ENCODE peak calls at places on chromosomes 11 and 22, in eight cellular contexts. A is cardiac muscle cell; E is stomach; Q is IMR-90; Y is CD4-positive, alpha-beta memory T cell; Z is gastrocnemius medialis; K is transverse colon; V is Peyer's patch. R is an unnamed sample. For H3K4me1, the result is how much of the 10 kb centered on the place peaks cover.

GRCh38 chr11:75160328-75160757 is 9.4 kb downstream of the SLCO2B1 start:
- DNase-seq in Q (no peak), Z (no peak), E (no peak), K (no peak), Y (no peak), V (no peak), A (no peak), R (no peak)

GRCh38 chr11:69240332-69241074 is 53.5 kb upstream of the MYEOV start:
- DNase-seq in Z (no peak), Y (no peak), V (peak), K (peak), E (peak), Q (peak), A (no peak), R (no peak)

GRCh38 chr11:72240461-72241289 is 3.3 kb downstream of the PHOX2A start:
- DNase-seq in A (peak), E (no peak), Q (no peak), Z (peak), K (no peak), Y (no peak), V (no peak), R (peak)

GRCh38 chr11:74325649-74326645 is 14.5 kb upstream of the P4HA3 start:
- DNase-seq in A (no peak), Z (peak), Y (no peak), K (peak), Q (peak), E (peak), V (peak), R (peak)

GRCh38 chr11:87851234-87851633 is 324.0 kb downstream of the RAB38 start:
- DNase-seq in K (no peak), V (no peak), Y (no peak), A (no peak), Q (peak), E (no peak), Z (no peak), R (no peak)

GRCh38 chr11:36475192-36475591 is 34.9 kb downstream of the TRAF6 start:
- DNase-seq in K (no peak), A (no peak), Q (peak), Z (no peak), V (no peak), Y (no peak), E (no peak), R (no peak)

GRCh38 chr11:128733440-128734115 is 39.7 kb downstream of the FLI1 start:
- DNase-seq in K (peak), Q (peak), V (peak), A (no peak), E (no peak), Z (no peak), Y (peak), R (no peak)

GRCh38 chr11:100498780-100499179 is 188.3 kb upstream of the ARHGAP42 start:
- DNase-seq in Y (no peak), V (no peak), A (no peak), E (no peak), Q (no peak), K (no peak), Z (no peak), R (no peak)

GRCh38 chr11:10208045-10208674 is 85.9 kb downstream of the SBF2 start:
- DNase-seq in E (no peak), Q (peak), K (no peak), V (no peak), A (peak), Z (no peak), Y (no peak), R (no peak)

GRCh38 chr11:8719260-8720190 is 36.9 kb downstream of the RPL27A start:
- DNase-seq in A (no peak), K (peak), Z (peak), Q (peak), E (no peak), V (no peak), Y (no peak), R (no peak)

GRCh38 chr11:121389651-121390050 is 62.5 kb upstream of the SORL1 start:
- DNase-seq in E (no peak), Z (no peak), Y (no peak), K (no peak), V (no peak), A (peak), Q (no peak), R (no peak)

GRCh38 chr11:69386594-69387408 is 92.8 kb downstream of the MYEOV start:
- DNase-seq in Y (no peak), Q (no peak), K (no peak), E (no peak), V (no peak), Z (no peak), A (no peak), R (no peak)

GRCh38 chr11:86262387-86262786 is 17.8 kb downstream of the EED start:
- DNase-seq in V (no peak), K (no peak), Q (no peak), E (no peak), Z (no peak), Y (no peak), A (no peak), R (no peak)

GRCh38 chr22:21918466-21919185 is 34.0 kb downstream of the PPM1F start:
- DNase-seq in K (no peak), Q (no peak), V (no peak), E (no peak), A (no peak), Y (no peak), Z (no peak), R (no peak)

GRCh38 chr22:22040908-22041307 is 58.3 kb upstream of the TOP3B start:
- DNase-seq in Y (no peak), A (no peak), K (no peak), V (no peak), E (no peak), Q (no peak), Z (no peak), R (no peak)

GRCh38 chr11:11265994-11266606 is 87.0 kb downstream of the CSNK2A3 start:
- DNase-seq in K (peak), Z (peak), Q (peak), A (peak), Y (no peak), V (peak), E (peak), R (peak)

GRCh38 chr22:40668611-40669390 is 10.5 kb upstream of the MCHR1 start:
- DNase-seq in K (no peak), Z (no peak), E (no peak), V (no peak), Q (peak), Y (no peak), A (no peak), R (no peak)

GRCh38 chr11:10076458-10077141 is 217.4 kb downstream of the SBF2 start:
- DNase-seq in K (peak), E (peak), Y (no peak), Q (peak), Z (peak), A (peak), V (peak), R (no peak)

GRCh38 chr11:107931206-107931605 is 3.0 kb downstream of the RAB39A start:
- DNase-seq in Q (no peak), E (no peak), Z (no peak), Y (no peak), A (no peak), V (no peak), K (no peak), R (no peak)

GRCh38 chr11:35419713-35420333 is 465 bp upstream of the SLC1A2 start:
- DNase-seq in A (peak), Z (no peak), V (no peak), E (no peak), Y (no peak), K (no peak), Q (no peak), R (peak)

GRCh38 chr11:43580735-43581369 is 99.7 kb upstream of the HSD17B12 start:
- DNase-seq in K (no peak), Q (peak), Z (no peak), E (no peak), Y (no peak), V (no peak), A (peak), R (no peak)

GRCh38 chr11:68684385-68685356 is at the start of gene GAL:
- DNase-seq in V (peak), K (no peak), Q (no peak), Y (no peak), A (peak), Z (no peak), E (no peak), R (peak)

GRCh38 chr11:106683435-106683834 is 334.8 kb downstream of the GUCY1A2 start:
- DNase-seq in A (no peak), Z (no peak), Q (no peak), K (no peak), E (no peak), Y (no peak), V (no peak), R (no peak)

GRCh38 chr11:109939176-109939810 is 153.9 kb upstream of the ZC3H12C start:
- DNase-seq in Z (no peak), Y (no peak), A (peak), K (peak), Q (peak), V (peak), E (no peak), R (no peak)

GRCh38 chr22:47188337-47189055 is 426.0 kb downstream of the TBC1D22A start:
- DNase-seq in E (no peak), Y (no peak), A (no peak), Z (peak), K (peak), Q (no peak), V (peak), R (peak)

GRCh38 chr11:15127341-15127740 is 12.6 kb downstream of the INSC start:
- DNase-seq in V (no peak), Q (peak), E (no peak), K (no peak), Z (no peak), Y (no peak), A (no peak), R (no peak)

GRCh38 chr11:69010964-69011623 is 2.0 kb downstream of the MRGPRF start:
- DNase-seq in V (peak), A (peak), Y (no peak), Z (peak), K (peak), E (peak), Q (peak), R (peak)

GRCh38 chr11:35529971-35530495 is 4.6 kb upstream of the PAMR1 start:
- DNase-seq in Y (no peak), V (no peak), Z (no peak), Q (peak), E (no peak), K (no peak), A (no peak), R (no peak)

GRCh38 chr22:38310518-38311330 is 6.5 kb downstream of the CSNK1E start:
- DNase-seq in K (no peak), Z (no peak), Q (no peak), E (no peak), V (no peak), Y (no peak), A (no peak), R (no peak)

GRCh38 chr11:68302256-68303054 is 9.9 kb upstream of the LRP5 start:
- DNase-seq in Z (no peak), V (peak), A (no peak), Y (no peak), K (peak), Q (peak), E (no peak), R (no peak)

GRCh38 chr11:23727821-23728220 is 769.0 kb upstream of the LUZP2 start:
- DNase-seq in Z (no peak), E (no peak), Y (no peak), K (no peak), A (peak), V (no peak), Q (peak), R (no peak)

GRCh38 chr11:111978028-111978771 is 41.1 kb downstream of the DIXDC1 start:
- DNase-seq in E (no peak), Q (peak), K (peak), Z (peak), A (peak), V (peak), Y (no peak), R (no peak)

GRCh38 chr11:12048936-12049790 is 40.7 kb upstream of the DKK3 start:
- DNase-seq in V (no peak), E (no peak), K (no peak), Y (no peak), Z (peak), A (no peak), Q (peak), R (no peak)

GRCh38 chr11:106449756-106450155 is 372.3 kb downstream of the AASDHPPT start:
- DNase-seq in Y (no peak), Q (no peak), Z (no peak), E (no peak), A (no peak), K (no peak), V (no peak), R (no peak)

GRCh38 chr11:131666006-131666405 is 295.6 kb downstream of the NTM start:
- DNase-seq in V (no peak), K (no peak), Z (no peak), A (no peak), Y (no peak), Q (no peak), E (no peak), R (no peak)

GRCh38 chr22:42432818-42433217 is 615 bp upstream of the NFAM1 start:
- DNase-seq in A (no peak), E (no peak), Z (no peak), K (no peak), V (no peak), Q (no peak), Y (no peak), R (no peak)

GRCh38 chr22:42432020-42432596 is at the start of gene NFAM1:
- DNase-seq in A (no peak), E (peak), Q (no peak), Y (no peak), K (peak), Z (peak), V (peak), R (peak)

GRCh38 chr22:42433754-42434153 is 1.6 kb upstream of the NFAM1 start:
- DNase-seq in K (no peak), Y (no peak), Z (no peak), E (no peak), A (no peak), Q (no peak), V (no peak), R (no peak)

GRCh38 chr22:42430486-42431125 is 1.6 kb downstream of the NFAM1 start:
- DNase-seq in Z (no peak), A (no peak), K (no peak), Y (no peak), V (no peak), E (no peak), Q (no peak), R (no peak)

GRCh38 chr22:42431401-42432019 is 693 bp downstream of the NFAM1 start:
- DNase-seq in Q (no peak), A (no peak), E (no peak), K (no peak), Z (no peak), Y (no peak), V (no peak), R (no peak)
- H3K4me3 ChIP-seq in Q (no peak), A (no peak), E (no peak), K (no peak), Z (peak), Y (no peak), V (peak), R (peak)

DNA sequence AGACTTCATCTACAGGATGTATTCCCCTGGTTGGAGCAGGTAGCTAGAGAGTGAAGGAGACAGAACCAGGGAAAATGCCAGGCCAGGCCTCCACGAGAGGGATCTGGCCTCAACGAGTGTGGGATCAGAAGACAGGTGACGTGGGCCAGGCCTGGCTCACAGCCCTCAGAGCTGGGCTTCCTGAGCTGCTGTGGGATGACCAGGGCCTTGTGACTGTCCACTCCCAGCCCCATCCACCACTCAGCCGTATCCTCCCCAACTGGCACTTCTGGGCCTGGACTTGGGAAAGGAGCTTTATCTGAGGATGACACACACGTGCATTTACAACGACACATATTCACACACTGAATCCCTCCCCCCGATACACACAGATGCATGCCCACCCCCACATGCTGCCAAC is 93.2 kb downstream of the TP53I11 start:
- DNase-seq in Q (no peak), K (no peak), Z (no peak), E (no peak), V (no peak), A (peak), Y (no peak), R (no peak)
- H3K4me1 ChIP-seq in Q (under half), K (under half), Z (under half), E (under half), V (under half), A (under half), Y (under half), R (under half)

GRCh38 chr22:50252081-50253045 is 1.3 kb upstream of the HDAC10 start:
- DNase-seq in Z (peak), Q (peak), K (peak), A (peak), Y (peak), E (peak), V (peak), R (peak)
- H3K27ac ChIP-seq in Z (peak), Q (no peak), K (peak), A (no peak), Y (peak), E (peak), V (peak), R (peak)

GRCh38 chr22:20128902-20129746 is 2.5 kb upstream of the ZDHHC8 start:
- DNase-seq in A (peak), E (peak), Z (peak), Q (peak), V (peak), K (peak), Y (peak), R (no peak)

GRCh38 chr22:20129747-20130014 is 1.9 kb upstream of the ZDHHC8 start:
- DNase-seq in V (no peak), Z (no peak), E (no peak), A (no peak), K (no peak), Q (no peak), Y (no peak), R (no peak)

GRCh38 chr22:20131593-20131855 is at the start of gene ZDHHC8:
- DNase-seq in Q (no peak), Z (no peak), Y (no peak), A (peak), V (peak), E (peak), K (peak), R (peak)

GRCh38 chr22:20130739-20131592 is 638 bp upstream of the ZDHHC8 start:
- DNase-seq in Z (peak), A (peak), Y (peak), V (peak), K (peak), Q (peak), E (peak), R (peak)

DNA sequence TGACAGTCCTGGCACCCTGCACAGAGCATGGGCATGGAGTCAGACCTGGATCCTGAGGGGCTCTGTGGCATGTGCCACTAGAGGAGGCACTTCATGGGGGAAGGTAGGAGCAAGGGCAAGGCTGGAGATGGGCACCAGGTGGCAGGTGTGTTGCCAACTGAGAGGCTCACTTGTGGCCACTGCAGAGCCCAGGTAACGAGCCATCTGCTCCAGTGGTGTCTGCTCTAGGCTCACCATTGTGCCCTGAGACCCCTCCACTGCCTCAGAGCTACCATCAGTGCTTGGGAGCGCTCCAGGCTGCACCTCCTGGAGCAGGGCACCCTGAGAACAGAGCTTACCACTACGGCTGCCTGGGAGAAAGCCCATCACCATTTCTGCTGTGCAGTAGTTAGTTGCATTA is 1.3 kb upstream of the ZDHHC8 start:
- DNase-seq in E (no peak), V (no peak), Q (no peak), Z (no peak), Y (no peak), A (no peak), K (no peak), R (no peak)
- H3K4me3 ChIP-seq in E (no peak), V (no peak), Q (no peak), Z (peak), Y (no peak), A (no peak), K (no peak), R (peak)

GRCh38 chr11:64526795-64527194 is 64.2 kb upstream of the SLC22A12 start:
- DNase-seq in V (no peak), Q (no peak), Z (no peak), A (no peak), E (no peak), Y (no peak), K (no peak), R (peak)

GRCh38 chr11:64524534-64525042 is 66.4 kb upstream of the SLC22A12 start:
- DNase-seq in V (peak), Q (no peak), K (no peak), E (no peak), Z (no peak), A (no peak), Y (no peak), R (peak)

GRCh38 chr11:64525711-64526110 is 65.3 kb upstream of the SLC22A12 start:
- DNase-seq in Q (no peak), Z (no peak), A (no peak), V (no peak), Y (no peak), K (no peak), E (no peak), R (peak)

GRCh38 chr11:64523456-64524187 is 67.4 kb upstream of the SLC22A12 start:
- DNase-seq in A (no peak), V (peak), Q (no peak), Z (no peak), K (no peak), Y (no peak), E (no peak), R (peak)

GRCh38 chr11:64526356-64526755 is 64.7 kb upstream of the SLC22A12 start:
- DNase-seq in Y (no peak), Z (no peak), V (no peak), Q (no peak), E (no peak), A (no peak), K (no peak), R (peak)
- H3K4me1 ChIP-seq in Y (under half), Z (under half), V (under half), Q (under half), E (under half), A (under half), K (under half), R (under half)

DNA sequence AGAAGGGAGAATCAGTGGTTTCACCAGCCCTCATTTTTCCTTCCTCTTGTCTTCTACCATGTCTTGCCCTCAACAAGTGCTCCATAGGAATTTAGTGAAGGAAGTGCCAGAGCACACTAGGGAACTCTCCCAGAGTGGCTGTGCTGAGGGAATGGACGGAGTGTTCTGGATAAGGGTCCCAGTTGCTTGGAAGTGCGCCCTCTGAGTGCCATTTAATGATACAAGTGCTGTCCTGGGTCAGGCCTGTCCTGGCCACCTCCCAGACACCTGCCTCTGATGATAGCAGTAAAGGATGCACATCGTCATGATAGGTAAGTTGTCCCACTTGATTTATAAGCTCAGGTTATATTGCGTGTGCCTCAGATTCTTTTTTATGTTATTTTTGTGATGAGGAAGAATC is 5.1 kb downstream of the PANX1 start:
- DNase-seq in V (no peak), Q (no peak), Z (no peak), E (no peak), Y (no peak), K (no peak), A (no peak), R (no peak)
- H3K27ac ChIP-seq in V (no peak), Q (no peak), Z (peak), E (peak), Y (no peak), K (peak), A (no peak), R (no peak)

GRCh38 chr11:64660205-64660604 is 62.8 kb downstream of the NRXN2 start:
- DNase-seq in E (no peak), Y (no peak), K (no peak), Z (no peak), V (no peak), A (no peak), Q (no peak), R (no peak)

GRCh38 chr11:64661622-64662021 is 61.4 kb downstream of the NRXN2 start:
- DNase-seq in Z (no peak), A (no peak), Y (no peak), V (no peak), K (no peak), Q (no peak), E (no peak), R (no peak)

GRCh38 chr11:64659417-64660144 is 63.4 kb downstream of the NRXN2 start:
- DNase-seq in Q (peak), A (no peak), Z (no peak), E (no peak), K (no peak), Y (no peak), V (no peak), R (no peak)

GRCh38 chr11:64661146-64661545 is 61.9 kb downstream of the NRXN2 start:
- DNase-seq in Y (no peak), Z (peak), V (no peak), A (no peak), Q (peak), E (no peak), K (no peak), R (no peak)

GRCh38 chr11:64660706-64661105 is 62.3 kb downstream of the NRXN2 start:
- DNase-seq in V (no peak), Q (no peak), K (no peak), E (no peak), A (no peak), Z (no peak), Y (no peak), R (no peak)
- H3K4me3 ChIP-seq in V (no peak), Q (no peak), K (no peak), E (no peak), A (no peak), Z (peak), Y (no peak), R (no peak)